ENCODE peak calls at places on chromosomes 5 and 9, in seven cellular contexts. I is NCI-H2171 treated with DMSO at 0.1 percent for 48 hours, A is hypothalamus, C is HuH-7.5, W is mesendoderm, B is epithelial cell of prostate, K is activated B cell treated with CpG ODN at 0.5 μM for 24 hours. O is an unnamed sample.
A peak's percentile ranks its signal among the peaks of the same experiment; 100 is the strongest.

GRCh38 chr5:154403234-154403633 is 42.6 kb upstream of the SAP30L start:
- DNase-seq in I (no peak), A (no peak), C (no peak), W (no peak), B (no peak), K (no peak), O (no peak)

GRCh38 chr5:86878250-86878649 is 260.5 kb downstream of the COX7C start:
- DNase-seq in I (no peak), A (no peak), C (no peak), W (peak; percentile 19), B (no peak), K (no peak), O (no peak)

GRCh38 chr9:108838017-108838416 is 17.8 kb downstream of the ACTL7B start:
- DNase-seq in I (no peak), A (no peak), C (no peak), W (peak; percentile 35), B (peak; percentile 68), K (no peak), O (no peak)

GRCh38 chr9:29588361-29588760 is 2015.1 kb upstream of the C9orf72 start:
- DNase-seq in I (no peak), A (no peak), C (no peak), W (no peak), B (no peak), K (no peak), O (no peak)

GRCh38 chr9:68538200-68538599 is 2.5 kb downstream of the TMEM252 start:
- DNase-seq in I (no peak), A (no peak), C (no peak), W (no peak), B (no peak), K (no peak), O (no peak)

GRCh38 chr5:135208555-135209494 is 174.8 kb upstream of the PITX1 start:
- DNase-seq in I (no peak), A (no peak), C (no peak), W (peak; percentile 62), B (no peak), K (no peak), O (peak; percentile 35)

GRCh38 chr5:95842955-95843544 is 20.5 kb upstream of the GLRX start:
- DNase-seq in I (no peak), A (peak; percentile 42), C (no peak), W (peak; percentile 90), B (no peak), K (peak; percentile 48), O (peak; percentile 82)

GRCh38 chr9:129587487-129588262 is 33.2 kb downstream of the C9orf50 start:
- DNase-seq in I (no peak), A (no peak), C (no peak), W (peak; percentile 53), B (no peak), K (no peak), O (peak; percentile 83)

GRCh38 chr5:83925952-83926351 is 205.3 kb upstream of the HAPLN1 start:
- DNase-seq in I (no peak), A (no peak), C (no peak), W (peak; percentile 96), B (no peak), K (no peak), O (no peak)

GRCh38 chr9:126719677-126720435 is 85.0 kb upstream of the ZBTB43 start:
- DNase-seq in I (peak; percentile 25), A (peak; percentile 62), C (no peak), W (peak; percentile 99), B (no peak), K (peak; percentile 74), O (peak; percentile 96)

O was measured in kidney.